ENCODE peak calls at places on chromosomes 5 and 9, in seven cellular contexts. G is AG04450; D is adrenal gland; O is brain microvascular endothelial cell; I is pancreas; Z is effector memory CD4-positive, alpha-beta T cell; L is fibroblast of lung. B is an unnamed sample.

GRCh38 chr5:1885476-1885755 is 2.7 kb upstream of the IRX4 start:
- DNase-seq in L (no peak), D (no peak), Z (no peak), I (no peak), G (no peak), O (no peak), B (no peak)

GRCh38 chr9:122080986-122081385 is 12.1 kb downstream of the TTLL11 start:
- DNase-seq in O (no peak), D (no peak), L (no peak), G (peak; percentile 61), Z (no peak), I (no peak), B (no peak)

GRCh38 chr9:106862115-106862945 is 636 bp upstream of the ZNF462 start:
- DNase-seq in G (no peak), L (peak; percentile 53), Z (no peak), D (no peak), I (peak; percentile 11), O (peak; percentile 32), B (no peak)

GRCh38 chr9:121840838-121841760 is 189.7 kb downstream of the DAB2IP start:
- DNase-seq in G (no peak), D (peak; percentile 33), L (no peak), Z (no peak), O (no peak), I (no peak), B (peak; percentile 58)

GRCh38 chr9:137478613-137479314 is 19.6 kb upstream of the NSMF start:
- DNase-seq in G (no peak), L (peak; percentile 14), Z (no peak), I (no peak), D (no peak), O (no peak), B (no peak)

GRCh38 chr5:107331312-107331711 is 339.4 kb downstream of the EFNA5 start:
- DNase-seq in D (no peak), G (no peak), L (no peak), O (no peak), Z (no peak), I (no peak), B (no peak)

GRCh38 chr5:179217356-179217755 is 127.9 kb downstream of the ADAMTS2 start:
- DNase-seq in Z (no peak), G (no peak), L (peak; percentile 23), O (no peak), I (no peak), D (no peak), B (no peak)

GRCh38 chr9:129138476-129139232 is 27.4 kb downstream of the PTPA start:
- DNase-seq in L (peak; percentile 61), Z (no peak), I (peak; percentile 62), O (no peak), G (no peak), D (peak; percentile 89), B (no peak)

GRCh38 chr9:98007251-98007928 is 24.2 kb downstream of the ANP32B start:
- DNase-seq in L (no peak), G (no peak), O (no peak), D (no peak), Z (no peak), I (no peak), B (no peak)

GRCh38 chr5:163727028-163727427 is 221.6 kb downstream of the MAT2B start:
- DNase-seq in L (no peak), I (no peak), G (no peak), Z (no peak), D (no peak), O (no peak), B (no peak)

GRCh38 chr5:93053825-93054224 is 527.2 kb downstream of the NR2F1-AS1 start:
- DNase-seq in D (no peak), I (no peak), O (no peak), G (peak; percentile 55), Z (no peak), L (peak; percentile 31), B (no peak)

GRCh38 chr5:162593881-162594280 is 526.3 kb downstream of the GABRG2 start:
- DNase-seq in Z (no peak), O (no peak), I (no peak), L (no peak), G (no peak), D (no peak), B (no peak)

GRCh38 chr5:111792659-111793058 is 35.7 kb upstream of the NREP start:
- DNase-seq in O (no peak), I (no peak), D (no peak), L (peak; percentile 59), Z (no peak), G (no peak), B (no peak)

GRCh38 chr5:138651767-138652117 is 76.5 kb upstream of the HSPA9 start:
- DNase-seq in O (no peak), I (no peak), L (no peak), D (no peak), Z (no peak), G (no peak), B (no peak)

GRCh38 chr5:56543431-56544385 is 271.6 kb upstream of the MAP3K1 start:
- DNase-seq in D (no peak), L (peak; percentile 71), O (peak; percentile 19), I (no peak), G (peak; percentile 30), Z (no peak), B (no peak)

GRCh38 chr5:50745221-50745620 is 78.8 kb downstream of the PARP8 start:
- DNase-seq in I (no peak), D (no peak), L (no peak), O (no peak), G (no peak), Z (no peak), B (no peak)

GRCh38 chr9:23926378-23926777 is 100.3 kb upstream of the ELAVL2 start:
- DNase-seq in L (no peak), O (no peak), G (no peak), I (no peak), D (no peak), Z (no peak), B (no peak)

DNA sequence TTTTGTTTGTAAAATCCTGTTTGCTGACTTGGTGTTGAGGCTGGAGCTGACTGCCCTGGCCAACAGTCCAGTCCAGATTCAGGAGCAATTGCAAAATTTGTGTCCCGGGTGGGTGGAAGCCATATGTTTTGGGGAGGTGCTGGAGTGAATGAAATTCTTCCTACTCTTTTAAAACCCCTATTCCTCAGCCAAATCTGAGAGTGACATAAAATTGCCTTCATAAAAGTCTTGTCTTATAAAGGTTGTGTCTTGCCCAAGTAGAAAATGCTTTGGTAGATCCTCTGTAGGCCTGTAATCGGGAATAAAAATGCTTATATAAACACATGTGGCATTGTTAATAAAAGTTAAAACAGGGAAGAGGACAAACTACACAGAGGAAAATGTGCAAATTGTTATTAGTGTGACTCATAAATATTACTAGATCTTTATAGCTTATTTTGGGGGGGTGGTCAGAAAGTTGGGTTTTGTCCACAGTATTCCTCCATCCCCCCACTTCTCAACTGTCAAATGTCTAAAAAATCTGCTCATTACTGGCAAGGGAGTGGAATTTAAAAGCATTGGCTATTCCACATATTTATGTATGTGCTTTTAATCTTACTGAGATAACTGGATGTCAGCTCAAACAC is 45.6 kb downstream of the NNT start:
- DNase-seq in L (no peak), I (no peak), G (no peak), O (no peak), D (no peak), Z (no peak), B (no peak)
- H3K27ac ChIP-seq in L (peak overlapping the region; percentile 59), I (no peak overlapping the region), G (peak overlapping the region; percentile 58), O (peak overlapping the region; percentile 75), D (no peak overlapping the region), Z (no peak overlapping the region), B (no peak overlapping the region)

GRCh38 chr9:134341306-134341705 is 15.1 kb downstream of the RXRA start:
- DNase-seq in I (peak; percentile 79), D (peak; percentile 70), L (no peak), G (no peak), O (no peak), Z (no peak), B (no peak)

GRCh38 chr9:134340475-134341186 is 14.4 kb downstream of the RXRA start:
- DNase-seq in I (no peak), L (no peak), G (no peak), O (no peak), D (peak; percentile 79), Z (no peak), B (no peak)

GRCh38 chr9:134337469-134337868 is 11.2 kb downstream of the RXRA start:
- DNase-seq in I (no peak), Z (no peak), O (no peak), D (no peak), G (no peak), L (no peak), B (no peak)

GRCh38 chr9:134338394-134339182 is 12.3 kb downstream of the RXRA start:
- DNase-seq in G (no peak), L (no peak), Z (no peak), O (no peak), D (no peak), I (peak; percentile 61), B (no peak)

DNA sequence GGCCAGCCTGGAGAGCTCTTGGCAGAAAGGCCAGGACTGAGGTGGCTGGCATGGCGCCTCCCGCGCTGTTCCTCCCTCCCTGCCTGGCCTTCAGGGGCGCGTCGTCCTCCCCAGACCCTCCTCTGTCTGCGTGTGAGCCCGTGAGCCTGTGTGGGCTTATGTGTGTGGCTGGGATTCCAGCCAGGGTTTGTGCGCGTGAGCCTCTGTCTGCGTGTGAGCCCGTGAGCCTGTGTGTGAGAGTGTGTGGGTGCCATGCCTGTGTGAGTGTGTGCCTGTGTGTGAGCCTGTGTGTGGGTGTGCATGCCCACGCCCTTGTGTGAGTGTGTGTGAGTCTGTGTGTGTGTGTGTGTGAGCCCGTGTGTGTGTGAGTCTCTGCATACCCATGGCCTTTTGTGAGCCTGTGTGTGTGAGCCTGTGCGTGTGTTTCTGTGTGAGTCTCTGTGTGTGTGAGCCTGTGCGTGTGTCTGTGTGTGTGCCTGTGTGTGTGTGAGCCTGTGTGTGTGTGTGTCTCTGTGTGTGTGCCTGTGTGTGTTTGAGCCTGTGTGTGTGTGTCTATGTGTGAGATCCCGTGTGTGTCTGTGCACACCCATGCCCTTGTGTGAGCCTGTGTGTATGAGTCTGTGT is 13.0 kb downstream of the RXRA start:
- DNase-seq in Z (no peak), L (peak; percentile 57), O (no peak), D (peak; percentile 68), G (no peak), I (peak; percentile 50), B (no peak)
- H3K27ac ChIP-seq in Z (no peak overlapping the region), L (no peak overlapping the region), O (no peak overlapping the region), D (peak overlapping the region; percentile 15), G (no peak overlapping the region), I (peak overlapping the region; percentile 71), B (no peak overlapping the region)

DNA sequence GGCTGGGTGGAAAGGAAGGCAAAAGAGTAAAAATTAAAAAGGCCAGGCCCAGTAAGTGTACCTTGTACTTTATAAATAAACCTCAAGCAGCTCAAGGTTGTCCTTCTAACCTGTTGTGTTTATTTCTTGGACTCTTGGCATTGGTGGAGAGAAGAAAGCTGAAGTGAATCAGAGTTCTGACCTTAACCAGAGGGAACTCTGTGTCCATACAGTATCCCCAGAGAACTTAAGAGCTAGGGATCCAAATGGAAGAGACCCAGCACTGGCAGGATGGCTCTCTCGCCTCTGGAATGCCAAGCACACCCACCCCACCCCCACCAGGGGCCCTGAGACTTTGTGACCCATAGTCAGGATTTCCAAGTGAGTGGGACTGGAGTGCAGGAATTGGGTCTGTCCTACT is 14.2 kb downstream of the NUDT2 start:
- DNase-seq in I (peak; percentile 45), Z (no peak), G (no peak), D (no peak), L (no peak), O (no peak), B (no peak)
- H3K27ac ChIP-seq in I (peak overlapping the region; percentile 74), Z (no peak overlapping the region), G (no peak overlapping the region), D (peak overlapping the region; percentile 80), L (no peak overlapping the region), O (no peak overlapping the region), B (peak overlapping the region; percentile 46)

DNA sequence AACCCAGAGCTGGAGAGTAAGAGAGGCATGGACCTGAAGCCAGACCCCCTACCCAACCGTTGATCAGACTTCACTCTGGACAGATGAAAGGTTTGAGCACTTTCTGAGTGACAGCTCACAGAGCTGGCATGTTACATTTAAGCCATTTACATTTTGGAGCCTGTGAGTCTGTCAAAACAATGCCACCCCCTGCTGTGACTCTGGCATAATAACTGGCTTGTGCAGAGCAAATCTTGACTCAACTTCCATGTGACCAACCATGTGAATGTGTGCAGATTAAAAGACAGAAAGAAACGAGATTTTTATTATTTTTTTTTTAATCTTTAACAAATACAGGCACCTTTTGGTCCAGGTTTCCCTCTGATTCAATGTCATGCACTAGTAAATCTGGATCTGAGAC is 48.5 kb downstream of the MFAP3 start:
- DNase-seq in L (no peak), I (no peak), Z (no peak), G (no peak), D (no peak), O (peak; percentile 86), B (no peak)
- H3K27ac ChIP-seq in L (no peak overlapping the region), I (no peak overlapping the region), Z (no peak overlapping the region), G (no peak overlapping the region), D (no peak overlapping the region), O (no peak overlapping the region), B (no peak overlapping the region)